ENCODE peak calls at places on chromosome 10, in four cellular contexts. N is tibial nerve, I is ovary, F is transverse colon. V is an unnamed sample.

GRCh38 chr10:90407116-90407515 is 450.7 kb downstream of the HTR7 start:
- DNase-seq in N (no peak), I (no peak), F (no peak), V (no peak)

GRCh38 chr10:113992601-113993011 is 51.1 kb upstream of the ADRB1 start:
- DNase-seq in N (no peak), I (no peak), F (no peak), V (no peak)

GRCh38 chr10:25102423-25102822 is 72.4 kb upstream of the GPR158 start:
- DNase-seq in N (no peak), I (no peak), F (no peak), V (no peak)

GRCh38 chr10:15433850-15434537 is 62.9 kb upstream of the FAM171A1 start:
- DNase-seq in N (no peak), I (no peak), F (no peak), V (no peak)

GRCh38 chr10:119691726-119692125 is 34.1 kb upstream of the INPP5F start:
- DNase-seq in N (no peak), I (no peak), F (no peak), V (no peak)

GRCh38 chr10:17453377-17454091 is 861 bp downstream of the ST8SIA6 start:
- DNase-seq in N (peak; percentile 22), I (peak; percentile 53), F (peak; percentile 65), V (peak; percentile 41)

GRCh38 chr10:99369551-99369950 is 40.4 kb downstream of the CNNM1 start:
- DNase-seq in N (no peak), I (no peak), F (no peak), V (no peak)

GRCh38 chr10:112953075-112953501 is 3.0 kb downstream of the TCF7L2 start:
- DNase-seq in N (no peak), I (peak; percentile 68), F (peak; percentile 52), V (no peak)

GRCh38 chr10:21363087-21363752 is 162.3 kb downstream of the SKIDA1 start:
- DNase-seq in N (no peak), I (no peak), F (no peak), V (no peak)

GRCh38 chr10:111598433-111599059 is 521.7 kb downstream of the ADRA2A start:
- DNase-seq in N (peak; percentile 36), I (peak; percentile 34), F (peak; percentile 42), V (peak; percentile 32)

GRCh38 chr10:45180507-45180906 is 134.9 kb downstream of the OR13A1 start:
- DNase-seq in N (no peak), I (no peak), F (no peak), V (no peak)

GRCh38 chr10:103745264-103746247 is 109.8 kb downstream of the SH3PXD2A start:
- DNase-seq in N (no peak), I (no peak), F (peak; percentile 28), V (no peak)

GRCh38 chr10:46291817-46292572 is 5.2 kb downstream of the ANTXRL start:
- DNase-seq in N (no peak), I (no peak), F (peak; percentile 17), V (no peak)

GRCh38 chr10:72694476-72695369 is 2.8 kb downstream of the MCU start:
- DNase-seq in N (no peak), I (no peak), F (no peak), V (no peak)

GRCh38 chr10:36677170-36677768 is 448.1 kb upstream of the ANKRD30A start:
- DNase-seq in N (no peak), I (no peak), F (no peak), V (no peak)

GRCh38 chr10:35606423-35606822 is 1.3 kb downstream of the GJD4 start:
- DNase-seq in N (no peak), I (no peak), F (no peak), V (no peak)

GRCh38 chr10:113241966-113242365 is 291.9 kb downstream of the TCF7L2 start:
- DNase-seq in N (no peak), I (no peak), F (no peak), V (no peak)

GRCh38 chr10:116125180-116125579 is 147.8 kb downstream of the GFRA1 start:
- DNase-seq in N (no peak), I (no peak), F (no peak), V (no peak)

GRCh38 chr10:81021428-81022129 is 483.9 kb downstream of the SH2D4B start:
- DNase-seq in N (no peak), I (no peak), F (no peak), V (no peak)

GRCh38 chr10:85702768-85703167 is 663.8 kb downstream of the GRID1 start:
- DNase-seq in N (no peak), I (no peak), F (no peak), V (no peak)

GRCh38 chr10:71852335-71852937 is 1.4 kb upstream of the PSAP start:
- DNase-seq in N (no peak), I (no peak), F (peak; percentile 46), V (peak; percentile 64)

GRCh38 chr10:115772606-115773005 is 500.4 kb downstream of the GFRA1 start:
- DNase-seq in N (no peak), I (no peak), F (no peak), V (no peak)

GRCh38 chr10:106795619-106796018 is 368.9 kb downstream of the SORCS1 start:
- DNase-seq in N (no peak), I (peak; percentile 69), F (peak; percentile 19), V (no peak)

GRCh38 chr10:4527281-4527960 is 298.6 kb upstream of the AKR1E2 start:
- DNase-seq in N (no peak), I (no peak), F (no peak), V (no peak)
- TF ChIP-seq EP300 in N (no peak), I (no peak), F (no peak), V (no peak)

GRCh38 chr10:132336064-132336746 is 4.2 kb downstream of the LRRC27 start:
- DNase-seq in N (no peak), I (no peak), F (no peak), V (no peak)

GRCh38 chr10:132334883-132335188 is 2.8 kb downstream of the LRRC27 start:
- DNase-seq in N (no peak), I (no peak), F (no peak), V (no peak)

GRCh38 chr10:132333386-132333785 is 1.4 kb downstream of the LRRC27 start:
- DNase-seq in N (no peak), I (no peak), F (no peak), V (no peak)

GRCh38 chr10:132337019-132337418 is 5.0 kb downstream of the LRRC27 start:
- DNase-seq in N (no peak), I (no peak), F (no peak), V (peak; percentile 37)

DNA sequence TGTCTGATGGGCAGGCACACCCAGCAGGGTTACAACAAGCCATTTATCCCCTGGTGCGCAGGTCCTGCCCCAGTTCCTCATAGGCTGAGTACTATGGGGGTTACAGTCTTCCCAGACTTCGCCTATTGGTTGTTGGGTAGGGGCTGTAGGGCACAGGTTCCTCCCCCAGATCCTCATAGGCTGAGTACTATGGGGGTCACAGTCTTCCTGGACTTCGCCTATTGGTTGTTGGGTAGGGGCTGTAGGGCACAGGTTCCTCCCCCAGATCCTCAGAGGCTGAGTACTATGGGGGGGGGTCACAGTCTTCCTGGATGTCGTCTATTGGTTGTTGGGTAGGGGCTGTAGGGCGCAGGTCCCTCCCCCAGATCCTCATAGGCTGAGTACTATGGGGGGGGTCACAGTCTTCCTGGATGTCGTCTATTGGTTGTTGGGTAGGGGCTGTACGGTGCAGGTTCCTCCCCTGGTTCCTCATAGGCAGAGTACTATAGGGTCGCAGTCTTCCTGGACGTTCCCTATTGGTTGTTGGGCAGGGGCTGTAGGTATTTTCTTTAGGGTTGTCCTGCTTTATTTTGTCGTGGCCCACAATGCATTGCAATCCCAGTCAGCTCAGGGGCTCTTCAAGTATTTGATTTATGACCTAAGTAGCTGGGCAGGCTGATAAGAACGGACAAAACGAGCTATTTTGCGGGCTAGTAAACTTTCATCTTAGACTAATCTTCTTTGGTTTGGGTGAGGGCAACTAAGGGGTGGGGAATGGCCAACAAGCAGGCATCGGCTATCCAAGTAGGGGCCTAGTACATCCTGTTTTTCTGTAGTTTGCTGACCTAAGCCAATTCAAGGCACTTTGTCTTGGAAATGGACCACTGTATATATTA is 3.4 kb downstream of the LRRC27 start:
- DNase-seq in N (no peak), I (no peak), F (peak; percentile 29), V (no peak)
- TF ChIP-seq EP300 in N (no peak), I (no peak), F (no peak), V (no peak)

GRCh38 chr10:82282782-82283456 is 407.9 kb downstream of the NRG3 start:
- DNase-seq in N (no peak), I (no peak), F (no peak), V (no peak)

GRCh38 chr10:82277591-82277990 is 402.6 kb downstream of the NRG3 start:
- DNase-seq in N (no peak), I (no peak), F (no peak), V (no peak)

DNA sequence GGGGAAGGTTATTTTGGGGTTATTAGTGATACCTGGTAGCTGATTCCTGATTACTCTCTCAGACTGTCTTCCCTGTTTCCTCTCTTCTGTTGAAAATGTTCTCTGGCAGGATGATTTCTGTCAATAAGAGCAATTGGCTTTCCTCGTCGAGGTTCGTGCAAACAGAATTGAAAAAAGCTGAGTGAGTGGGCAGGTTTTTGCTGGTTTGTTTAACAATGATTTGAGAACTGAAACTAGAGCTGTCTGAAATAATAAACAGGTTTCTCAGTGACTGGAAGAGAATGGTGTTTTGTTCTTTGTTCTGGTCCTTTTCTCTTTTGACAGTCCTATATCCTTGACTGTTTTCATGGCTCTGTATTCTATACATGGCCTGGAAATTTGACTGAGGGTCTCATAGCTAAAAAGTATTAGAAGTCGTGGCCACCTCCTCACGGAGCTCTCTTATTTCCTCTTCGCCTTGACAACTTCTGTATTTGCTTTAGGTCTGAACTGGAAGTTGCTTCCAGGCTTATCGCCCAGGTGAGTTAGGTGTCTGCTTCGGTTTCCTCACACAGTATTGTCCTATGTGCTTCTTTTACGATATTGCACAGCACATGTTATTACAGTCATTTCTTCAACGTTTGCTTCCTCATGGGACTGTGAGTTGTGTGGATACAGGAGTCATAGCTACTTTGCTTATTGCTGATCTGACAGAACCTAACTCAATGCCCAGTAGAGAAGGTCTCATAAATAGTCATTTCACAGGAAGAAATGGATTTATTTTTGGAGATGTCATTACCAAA is 403.6 kb downstream of the NRG3 start:
- DNase-seq in N (no peak), I (no peak), F (peak; percentile 9), V (no peak)
- TF ChIP-seq EP300 in N (no peak), I (no peak), F (no peak), V (no peak)

GRCh38 chr10:94035982-94036663 is 42.4 kb downstream of the PLCE1 start:
- DNase-seq in N (no peak), I (no peak), F (no peak), V (no peak)
- TF ChIP-seq EP300 in N (no peak), I (no peak), F (no peak), V (no peak)

GRCh38 chr10:127364034-127364433 is 167.6 kb upstream of the INSYN2A start:
- DNase-seq in N (no peak), I (no peak), F (no peak), V (no peak)
- TF ChIP-seq EP300 in N (no peak), I (no peak), F (no peak), V (no peak)

GRCh38 chr10:61588770-61589211 is 73.9 kb upstream of the CABCOCO1 start:
- DNase-seq in N (no peak), I (no peak), F (no peak), V (no peak)
- TF ChIP-seq EP300 in N (no peak), I (no peak), F (no peak), V (no peak)

GRCh38 chr10:61760943-61761824 is 98.5 kb downstream of the CABCOCO1 start:
- DNase-seq in N (no peak), I (no peak), F (peak; percentile 26), V (no peak)
- TF ChIP-seq EP300 in N (no peak), I (no peak), F (no peak), V (no peak)

GRCh38 chr10:22643696-22644621 is 70.4 kb downstream of the PIP4K2A start:
- DNase-seq in N (no peak), I (no peak), F (no peak), V (no peak)
- TF ChIP-seq EP300 in N (no peak), I (no peak), F (no peak), V (no peak)

GRCh38 chr10:3500408-3500856 is 284.6 kb downstream of the KLF6 start:
- DNase-seq in N (peak; percentile 54), I (peak; percentile 74), F (peak; percentile 17), V (no peak)
- TF ChIP-seq EP300 in N (peak; percentile 75), I (peak; percentile 86), F (peak; percentile 71), V (peak; percentile 80)